ENCODE peak calls at places on chromosomes 6 and 20, in six cellular contexts. H is WERI-Rb-1, C is fibroblast of the aortic adventitia, F is tibial artery, A is cardiac muscle cell, B is left lung. W is an unnamed sample.

GRCh38 chr20:49282584-49283171 is 4.8 kb upstream of the ZNFX1 start:
- DNase-seq in H (no peak), B (no peak), F (no peak), A (no peak), C (no peak), W (no peak)

GRCh38 chr6:81876977-81877376 is 124.5 kb upstream of the TENT5A start:
- DNase-seq in F (no peak), B (no peak), A (no peak), H (no peak), C (peak), W (no peak)

GRCh38 chr6:34338811-34339210 is 53.7 kb downstream of the NUDT3 start:
- DNase-seq in F (no peak), H (no peak), C (peak), A (no peak), B (no peak), W (no peak)

GRCh38 chr20:9634327-9634726 is 119.9 kb downstream of the LAMP5 start:
- DNase-seq in B (no peak), A (no peak), H (no peak), F (no peak), C (no peak), W (no peak)

GRCh38 chr6:148932731-148933130 is 185.9 kb downstream of the UST start:
- DNase-seq in H (no peak), C (peak), F (no peak), B (no peak), A (peak), W (no peak)

GRCh38 chr6:6758915-6759654 is 170.6 kb downstream of the LY86 start:
- DNase-seq in H (peak), B (peak), C (peak), A (peak), F (peak), W (peak)

GRCh38 chr6:105753184-105754097 is 332.7 kb upstream of the PRDM1 start:
- DNase-seq in A (no peak), C (peak), H (no peak), F (no peak), B (no peak), W (no peak)

GRCh38 chr6:71444222-71444621 is 155.6 kb downstream of the OGFRL1 start:
- DNase-seq in B (no peak), H (no peak), F (no peak), C (peak), A (peak), W (no peak)

GRCh38 chr6:26056583-26057350 is 30.5 kb upstream of the HFE start:
- DNase-seq in C (no peak), B (peak), A (peak), H (peak), F (no peak), W (no peak)

GRCh38 chr6:20044883-20045282 is 167.4 kb downstream of the MBOAT1 start:
- DNase-seq in C (no peak), F (no peak), A (no peak), B (no peak), H (no peak), W (no peak)

GRCh38 chr6:42409582-42409981 is 42.1 kb downstream of the TRERF1 start:
- DNase-seq in H (no peak), B (no peak), F (no peak), C (no peak), A (no peak), W (no peak)

GRCh38 chr6:136550330-136551071 is at the start of gene MAP7:
- DNase-seq in F (peak), H (peak), A (peak), C (no peak), B (peak), W (peak)

GRCh38 chr6:43733471-43734293 is 36.3 kb upstream of the VEGFA start:
- DNase-seq in H (peak), F (no peak), A (no peak), C (no peak), B (no peak), W (peak)

GRCh38 chr6:2344319-2344905 is 99.0 kb upstream of the GMDS start:
- DNase-seq in C (no peak), F (no peak), H (no peak), A (no peak), B (no peak), W (no peak)

GRCh38 chr6:35330541-35331119 is 11.7 kb upstream of the PPARD start:
- DNase-seq in H (no peak), F (no peak), B (no peak), A (no peak), C (no peak), W (no peak)

GRCh38 chr20:44738779-44739477 is 6.7 kb upstream of the KCNK15 start:
- DNase-seq in F (peak), H (peak), C (peak), B (no peak), A (peak), W (no peak)

GRCh38 chr6:168574699-168575195 is 133.8 kb downstream of the SMOC2 start:
- DNase-seq in C (peak), A (peak), H (peak), F (peak), B (peak), W (no peak)

GRCh38 chr6:112663705-112664104 is 316.6 kb downstream of the RFPL4B start:
- DNase-seq in A (no peak), B (no peak), C (peak), H (no peak), F (no peak), W (no peak)

GRCh38 chr6:110325197-110325596 is 33.0 kb downstream of the METTL24 start:
- DNase-seq in A (peak), F (no peak), C (peak), H (no peak), B (no peak), W (no peak)

GRCh38 chr20:52893498-52893897 is 78.7 kb upstream of the TSHZ2 start:
- DNase-seq in H (no peak), C (no peak), B (no peak), A (no peak), F (no peak), W (no peak)

GRCh38 chr6:123848347-123848746 is 44.7 kb downstream of the NKAIN2 start:
- DNase-seq in A (no peak), B (no peak), F (no peak), C (no peak), H (no peak), W (no peak)

GRCh38 chr6:6858533-6858982 is 249.2 kb upstream of the RREB1 start:
- DNase-seq in H (no peak), B (no peak), F (no peak), A (no peak), C (no peak), W (no peak)

GRCh38 chr20:49712918-49713778 is 530 bp downstream of the B4GALT5 start:
- DNase-seq in F (no peak), A (no peak), H (peak), B (peak), C (no peak), W (peak)

GRCh38 chr6:20349225-20349624 is 52.5 kb upstream of the E2F3 start:
- DNase-seq in A (no peak), B (no peak), F (no peak), H (no peak), C (no peak), W (no peak)

GRCh38 chr6:31771992-31772358 is 5.2 kb downstream of the VWA7 start:
- DNase-seq in A (peak), F (no peak), H (no peak), B (no peak), C (peak), W (no peak)

GRCh38 chr6:13351271-13351670 is 22.9 kb upstream of the TBC1D7 start:
- DNase-seq in F (no peak), H (no peak), B (no peak), A (no peak), C (no peak), W (no peak)

GRCh38 chr20:22925613-22925983 is 109.5 kb upstream of the SSTR4 start:
- DNase-seq in A (peak), B (no peak), F (no peak), H (no peak), C (no peak), W (no peak)

GRCh38 chr6:47116086-47116485 is 74.0 kb upstream of the ADGRF1 start:
- DNase-seq in H (no peak), A (no peak), C (no peak), F (no peak), B (no peak), W (no peak)

DNA sequence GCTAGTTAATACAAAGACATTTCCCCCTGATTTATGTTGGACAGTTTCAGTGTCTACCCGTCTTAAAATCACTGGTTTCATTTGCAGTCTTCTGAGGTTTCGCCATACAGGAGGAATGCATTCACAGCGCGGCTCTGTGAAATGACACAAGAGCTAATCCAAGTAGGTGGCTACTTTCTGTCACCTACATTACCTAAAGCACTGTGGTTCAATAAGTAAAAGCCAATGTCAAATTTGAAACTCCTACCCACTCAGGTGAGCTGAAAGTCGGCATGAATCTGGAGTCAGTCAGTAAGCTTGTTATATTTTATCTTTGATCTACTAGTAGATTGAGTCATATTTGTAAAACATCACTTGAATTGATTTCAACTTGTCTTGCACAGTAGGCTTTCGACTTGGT is 370.8 kb downstream of the LAMA2 start:
- DNase-seq in F (no peak), C (no peak), H (no peak), B (no peak), A (no peak), W (no peak)
- H3K4me3 ChIP-seq in F (no peak), C (no peak), H (no peak), B (no peak), A (no peak), W (no peak)

GRCh38 chr20:57080796-57081195 is 185.6 kb downstream of the BMP7 start:
- DNase-seq in C (no peak), A (no peak), B (no peak), F (no peak), H (no peak), W (no peak)
- TF ChIP-seq CTCF in C (no peak), A (no peak), B (no peak), F (no peak), H (peak), W (no peak)

DNA sequence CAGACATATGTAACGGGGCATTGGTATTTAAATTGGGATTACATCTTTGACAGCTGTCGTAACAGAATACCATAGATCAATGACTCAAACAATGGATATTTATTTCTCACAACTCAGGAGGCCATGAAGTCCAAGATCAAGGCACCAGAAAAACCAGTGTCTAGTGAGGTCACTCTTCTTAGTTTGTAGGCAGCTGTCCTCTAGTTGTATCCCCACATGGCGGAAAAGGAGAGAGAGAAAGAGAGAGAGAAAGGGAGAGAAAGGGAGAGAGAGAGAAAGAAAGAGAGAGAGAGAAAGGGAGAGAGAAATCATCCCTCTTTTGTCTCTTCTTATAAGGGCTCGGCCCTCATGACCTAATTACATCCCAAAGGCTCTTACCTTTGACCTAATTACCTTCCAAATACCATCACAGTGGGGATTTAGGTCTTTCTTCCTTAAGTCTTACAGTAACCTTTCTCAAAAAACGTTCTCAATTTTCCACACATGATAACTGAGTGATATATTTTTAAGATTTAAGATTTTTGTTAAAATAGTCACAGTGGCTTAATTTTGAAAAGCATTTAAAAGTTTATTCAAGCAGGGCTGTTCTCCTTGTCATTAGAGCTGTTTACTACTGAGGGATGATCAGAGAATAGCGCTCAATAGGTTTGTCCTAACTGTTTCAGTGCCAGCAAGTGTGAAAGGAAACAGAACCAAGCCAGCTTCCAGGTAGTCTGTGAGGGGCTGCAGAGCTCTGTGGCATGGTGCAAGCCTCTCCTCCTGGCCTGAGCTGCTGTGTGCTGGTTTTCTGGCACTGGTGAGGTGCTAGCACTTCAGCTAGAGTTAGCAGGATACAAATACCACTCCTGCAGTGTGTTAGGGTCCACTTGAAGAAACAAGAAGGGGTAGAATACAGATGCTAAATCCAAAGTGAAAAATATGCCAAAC is 79.0 kb downstream of the IMPG1 start:
- DNase-seq in F (no peak), A (no peak), B (no peak), H (no peak), C (no peak), W (no peak)
- H3K4me3 ChIP-seq in F (no peak), A (no peak), B (no peak), H (no peak), C (no peak), W (no peak)

GRCh38 chr20:35013421-35014411 is 58.0 kb downstream of the MYH7B start:
- DNase-seq in F (no peak), A (no peak), B (no peak), C (no peak), H (no peak), W (no peak)

GRCh38 chr20:35010405-35011192 is 54.9 kb downstream of the MYH7B start:
- DNase-seq in C (no peak), F (peak), H (no peak), B (no peak), A (no peak), W (peak)

GRCh38 chr20:35011589-35012226 is 56.0 kb downstream of the MYH7B start:
- DNase-seq in F (peak), B (no peak), A (no peak), H (no peak), C (no peak), W (no peak)

GRCh38 chr20:35014537-35014936 is 58.9 kb downstream of the MYH7B start:
- DNase-seq in F (no peak), H (no peak), C (no peak), B (no peak), A (no peak), W (no peak)

DNA sequence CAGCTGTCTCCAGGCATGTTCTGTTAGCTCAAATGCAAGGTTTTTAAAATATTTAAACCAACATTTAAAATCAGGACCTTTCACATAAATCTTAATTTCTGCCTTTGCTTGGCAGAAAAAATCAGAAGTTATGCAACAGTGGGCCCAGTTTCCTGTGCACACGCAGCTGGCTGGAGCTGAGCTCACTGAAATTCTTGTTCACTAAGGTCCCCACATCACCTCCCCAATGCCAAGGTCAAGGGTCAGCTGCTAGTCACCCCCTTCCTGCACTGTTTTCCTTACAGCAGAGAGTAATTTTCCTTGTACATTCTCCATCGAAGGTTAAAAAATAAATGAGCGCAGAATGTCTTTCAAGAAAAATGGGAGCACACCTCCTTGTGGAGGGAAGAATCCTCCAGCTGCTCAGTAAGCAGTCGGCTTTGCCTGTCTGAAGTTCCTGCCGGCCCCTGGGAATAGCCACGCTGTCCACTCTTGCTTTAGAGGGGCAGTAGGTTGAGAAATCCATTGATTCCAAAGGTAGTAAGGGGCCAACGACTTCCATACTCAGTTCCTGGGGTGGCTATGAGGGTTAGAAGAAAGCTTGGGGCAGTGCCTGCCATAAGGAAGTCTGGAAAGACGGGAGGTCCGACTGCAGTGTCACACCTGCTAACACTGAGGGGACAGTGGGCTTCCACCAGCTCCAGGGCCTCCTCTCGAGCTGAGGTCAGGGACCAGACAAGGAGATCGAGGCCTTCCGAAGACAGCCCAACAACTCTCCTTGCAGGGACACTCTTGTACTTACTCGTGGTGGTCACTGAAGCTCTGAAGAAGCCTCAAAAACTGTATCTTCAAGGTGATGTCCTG is 56.8 kb downstream of the MYH7B start:
- DNase-seq in H (no peak), A (peak), F (peak), B (no peak), C (peak), W (no peak)
- TF ChIP-seq CTCF in H (no peak), A (no peak), F (no peak), B (no peak), C (no peak), W (no peak)

GRCh38 chr6:140854363-140854762 is 1278.4 kb upstream of the GJE1 start:
- DNase-seq in F (no peak), C (peak), H (no peak), B (no peak), A (no peak), W (no peak)

GRCh38 chr6:140855520-140855919 is 1277.2 kb upstream of the GJE1 start:
- DNase-seq in H (no peak), C (no peak), A (no peak), B (no peak), F (no peak), W (no peak)

GRCh38 chr6:140857734-140858380 is 1274.9 kb upstream of the GJE1 start:
- DNase-seq in A (peak), H (no peak), C (peak), B (no peak), F (no peak), W (no peak)

GRCh38 chr6:140858381-140858971 is 1274.2 kb upstream of the GJE1 start:
- DNase-seq in C (peak), F (no peak), A (no peak), B (no peak), H (no peak), W (no peak)
- H3K4me3 ChIP-seq in C (no peak), F (no peak), A (no peak), B (no peak), H (no peak), W (no peak)

W was measured in upper lobe of right lung.